ENCODE peak calls at places on chromosome 21, in seven cellular contexts. One of them, this sample, is unnamed.
A peak's percentile ranks its signal among the peaks of the same experiment; 100 is the strongest.

GRCh38 chr21:46554431-46555224 is 50.3 kb downstream of the S100B start:
- DNase-seq in kidney epithelial cell: no peak
- DNase-seq in activated CD4-positive, alpha-beta T cell treated with anti-CD3 and anti-CD28 coated beads for 24 hours: no peak
- DNase-seq in NT2/D1: no peak
- DNase-seq in endothelial cell: no peak
- DNase-seq in cardiac fibroblast: no peak
- DNase-seq in H54: no peak
- DNase-seq in this sample: no peak

GRCh38 chr21:33162436-33162921 is 67.3 kb upstream of the IFNAR2 start:
- DNase-seq in kidney epithelial cell: no peak
- DNase-seq in activated CD4-positive, alpha-beta T cell treated with anti-CD3 and anti-CD28 coated beads for 24 hours: no peak
- DNase-seq in NT2/D1: peak; percentile 50
- DNase-seq in endothelial cell: no peak
- DNase-seq in cardiac fibroblast: no peak
- DNase-seq in H54: no peak
- DNase-seq in this sample: no peak

GRCh38 chr21:34989337-34990151 is 59.6 kb downstream of the RUNX1 start:
- DNase-seq in kidney epithelial cell: no peak
- DNase-seq in activated CD4-positive, alpha-beta T cell treated with anti-CD3 and anti-CD28 coated beads for 24 hours: peak; percentile 53
- DNase-seq in NT2/D1: no peak
- DNase-seq in endothelial cell: no peak
- DNase-seq in cardiac fibroblast: peak; percentile 20
- DNase-seq in H54: no peak
- DNase-seq in this sample: no peak

GRCh38 chr21:24759348-24760118 is 847.7 kb downstream of the MRPL39 start:
- DNase-seq in kidney epithelial cell: no peak
- DNase-seq in activated CD4-positive, alpha-beta T cell treated with anti-CD3 and anti-CD28 coated beads for 24 hours: no peak
- DNase-seq in NT2/D1: no peak
- DNase-seq in endothelial cell: no peak
- DNase-seq in cardiac fibroblast: no peak
- DNase-seq in H54: no peak
- DNase-seq in this sample: no peak

GRCh38 chr21:41360072-41360821 is 1.6 kb upstream of the MX2 start:
- DNase-seq in kidney epithelial cell: no peak
- DNase-seq in activated CD4-positive, alpha-beta T cell treated with anti-CD3 and anti-CD28 coated beads for 24 hours: no peak
- DNase-seq in NT2/D1: no peak
- DNase-seq in endothelial cell: no peak
- DNase-seq in cardiac fibroblast: peak; percentile 42
- DNase-seq in H54: no peak
- DNase-seq in this sample: peak; percentile 37

GRCh38 chr21:44304846-44305245 is 5.0 kb downstream of the PFKL start:
- DNase-seq in kidney epithelial cell: no peak
- DNase-seq in activated CD4-positive, alpha-beta T cell treated with anti-CD3 and anti-CD28 coated beads for 24 hours: peak; percentile 39
- DNase-seq in NT2/D1: peak; percentile 39
- DNase-seq in endothelial cell: peak; percentile 60
- DNase-seq in cardiac fibroblast: peak; percentile 48
- DNase-seq in H54: peak; percentile 78
- DNase-seq in this sample: peak; percentile 52

GRCh38 chr21:37164742-37165141 is 91.7 kb downstream of the TTC3 start:
- DNase-seq in kidney epithelial cell: no peak
- DNase-seq in activated CD4-positive, alpha-beta T cell treated with anti-CD3 and anti-CD28 coated beads for 24 hours: no peak
- DNase-seq in NT2/D1: no peak
- DNase-seq in endothelial cell: no peak
- DNase-seq in cardiac fibroblast: no peak
- DNase-seq in H54: no peak
- DNase-seq in this sample: peak; percentile 58

GRCh38 chr21:34670220-34670961 is 1.6 kb downstream of the CLIC6 start:
- DNase-seq in kidney epithelial cell: no peak
- DNase-seq in activated CD4-positive, alpha-beta T cell treated with anti-CD3 and anti-CD28 coated beads for 24 hours: no peak
- DNase-seq in NT2/D1: no peak
- DNase-seq in endothelial cell: peak; percentile 29
- DNase-seq in cardiac fibroblast: no peak
- DNase-seq in H54: no peak
- DNase-seq in this sample: no peak

GRCh38 chr21:45176141-45176540 is 101.8 kb downstream of the ADARB1 start:
- DNase-seq in kidney epithelial cell: no peak
- DNase-seq in activated CD4-positive, alpha-beta T cell treated with anti-CD3 and anti-CD28 coated beads for 24 hours: no peak
- DNase-seq in NT2/D1: no peak
- DNase-seq in endothelial cell: no peak
- DNase-seq in cardiac fibroblast: no peak
- DNase-seq in H54: no peak
- DNase-seq in this sample: no peak

GRCh38 chr21:27425574-27425973 is 458.7 kb upstream of the ADAMTS5 start:
- DNase-seq in kidney epithelial cell: peak; percentile 18
- DNase-seq in activated CD4-positive, alpha-beta T cell treated with anti-CD3 and anti-CD28 coated beads for 24 hours: no peak
- DNase-seq in NT2/D1: no peak
- DNase-seq in endothelial cell: no peak
- DNase-seq in cardiac fibroblast: peak; percentile 75
- DNase-seq in H54: no peak
- DNase-seq in this sample: peak; percentile 58

GRCh38 chr21:45021428-45022347 is 52.7 kb upstream of the ADARB1 start:
- DNase-seq in kidney epithelial cell: no peak
- DNase-seq in activated CD4-positive, alpha-beta T cell treated with anti-CD3 and anti-CD28 coated beads for 24 hours: no peak
- DNase-seq in NT2/D1: no peak
- DNase-seq in endothelial cell: no peak
- DNase-seq in cardiac fibroblast: no peak
- DNase-seq in H54: no peak
- DNase-seq in this sample: no peak

GRCh38 chr21:29185633-29186032 is 55.2 kb downstream of the MAP3K7CL start:
- DNase-seq in kidney epithelial cell: no peak
- DNase-seq in activated CD4-positive, alpha-beta T cell treated with anti-CD3 and anti-CD28 coated beads for 24 hours: no peak
- DNase-seq in NT2/D1: no peak
- DNase-seq in endothelial cell: no peak
- DNase-seq in cardiac fibroblast: no peak
- DNase-seq in H54: no peak
- DNase-seq in this sample: no peak

GRCh38 chr21:29271927-29272333 is 26.8 kb upstream of the BACH1 start:
- DNase-seq in kidney epithelial cell: no peak
- DNase-seq in activated CD4-positive, alpha-beta T cell treated with anti-CD3 and anti-CD28 coated beads for 24 hours: no peak
- DNase-seq in NT2/D1: no peak
- DNase-seq in endothelial cell: no peak
- DNase-seq in cardiac fibroblast: no peak
- DNase-seq in H54: no peak
- DNase-seq in this sample: peak; percentile 70

GRCh38 chr21:30714436-30714835 is 4.1 kb downstream of the KRTAP21-3 start:
- DNase-seq in kidney epithelial cell: no peak
- DNase-seq in activated CD4-positive, alpha-beta T cell treated with anti-CD3 and anti-CD28 coated beads for 24 hours: no peak
- DNase-seq in NT2/D1: no peak
- DNase-seq in endothelial cell: no peak
- DNase-seq in cardiac fibroblast: no peak
- DNase-seq in H54: no peak
- DNase-seq in this sample: no peak

GRCh38 chr21:35150562-35151226 is 101.6 kb upstream of the RUNX1 start:
- DNase-seq in kidney epithelial cell: no peak
- DNase-seq in activated CD4-positive, alpha-beta T cell treated with anti-CD3 and anti-CD28 coated beads for 24 hours: no peak
- DNase-seq in NT2/D1: no peak
- DNase-seq in endothelial cell: no peak
- DNase-seq in cardiac fibroblast: peak; percentile 71
- DNase-seq in H54: no peak
- DNase-seq in this sample: peak; percentile 24

GRCh38 chr21:15063821-15064575 is 802 bp downstream of the NRIP1 start:
- DNase-seq in kidney epithelial cell: no peak
- DNase-seq in activated CD4-positive, alpha-beta T cell treated with anti-CD3 and anti-CD28 coated beads for 24 hours: no peak
- DNase-seq in NT2/D1: no peak
- DNase-seq in endothelial cell: peak; percentile 59
- DNase-seq in cardiac fibroblast: peak; percentile 46
- DNase-seq in H54: peak; percentile 46
- DNase-seq in this sample: peak; percentile 44

GRCh38 chr21:45138199-45139002 is 64.0 kb downstream of the ADARB1 start:
- DNase-seq in kidney epithelial cell: no peak
- DNase-seq in activated CD4-positive, alpha-beta T cell treated with anti-CD3 and anti-CD28 coated beads for 24 hours: peak; percentile 66
- DNase-seq in NT2/D1: peak; percentile 90
- DNase-seq in endothelial cell: peak; percentile 83
- DNase-seq in cardiac fibroblast: peak; percentile 78
- DNase-seq in H54: peak; percentile 48
- DNase-seq in this sample: peak; percentile 71

GRCh38 chr21:42520628-42521253 is 7.1 kb downstream of the SLC37A1 start:
- DNase-seq in kidney epithelial cell: no peak
- DNase-seq in activated CD4-positive, alpha-beta T cell treated with anti-CD3 and anti-CD28 coated beads for 24 hours: no peak
- DNase-seq in NT2/D1: no peak
- DNase-seq in endothelial cell: peak; percentile 49
- DNase-seq in cardiac fibroblast: no peak
- DNase-seq in H54: no peak
- DNase-seq in this sample: no peak

GRCh38 chr21:39472211-39472610 is 20.4 kb downstream of the SH3BGR start:
- DNase-seq in kidney epithelial cell: no peak
- DNase-seq in activated CD4-positive, alpha-beta T cell treated with anti-CD3 and anti-CD28 coated beads for 24 hours: no peak
- DNase-seq in NT2/D1: no peak
- DNase-seq in endothelial cell: no peak
- DNase-seq in cardiac fibroblast: no peak
- DNase-seq in H54: no peak
- DNase-seq in this sample: no peak

GRCh38 chr21:34884346-34884929 is 164.7 kb downstream of the RUNX1 start:
- DNase-seq in kidney epithelial cell: no peak
- DNase-seq in activated CD4-positive, alpha-beta T cell treated with anti-CD3 and anti-CD28 coated beads for 24 hours: no peak
- DNase-seq in NT2/D1: no peak
- DNase-seq in endothelial cell: no peak
- DNase-seq in cardiac fibroblast: no peak
- DNase-seq in H54: no peak
- DNase-seq in this sample: peak; percentile 53

GRCh38 chr21:38984568-38984967 is 178.8 kb downstream of the ETS2 start:
- DNase-seq in kidney epithelial cell: no peak
- DNase-seq in activated CD4-positive, alpha-beta T cell treated with anti-CD3 and anti-CD28 coated beads for 24 hours: no peak
- DNase-seq in NT2/D1: no peak
- DNase-seq in endothelial cell: no peak
- DNase-seq in cardiac fibroblast: no peak
- DNase-seq in H54: no peak
- DNase-seq in this sample: peak; percentile 53

GRCh38 chr21:45306453-45306831 is 18.7 kb upstream of the POFUT2 start:
- DNase-seq in kidney epithelial cell: no peak
- DNase-seq in activated CD4-positive, alpha-beta T cell treated with anti-CD3 and anti-CD28 coated beads for 24 hours: no peak
- DNase-seq in NT2/D1: no peak
- DNase-seq in endothelial cell: no peak
- DNase-seq in cardiac fibroblast: no peak
- DNase-seq in H54: no peak
- DNase-seq in this sample: no peak

GRCh38 chr21:46005081-46005480 is 23.5 kb downstream of the COL6A1 start:
- DNase-seq in kidney epithelial cell: no peak
- DNase-seq in activated CD4-positive, alpha-beta T cell treated with anti-CD3 and anti-CD28 coated beads for 24 hours: no peak
- DNase-seq in NT2/D1: no peak
- DNase-seq in endothelial cell: no peak
- DNase-seq in cardiac fibroblast: no peak
- DNase-seq in H54: no peak
- DNase-seq in this sample: no peak

GRCh38 chr21:26124421-26124833 is 46.1 kb downstream of the APP start:
- DNase-seq in kidney epithelial cell: no peak
- DNase-seq in activated CD4-positive, alpha-beta T cell treated with anti-CD3 and anti-CD28 coated beads for 24 hours: no peak
- DNase-seq in NT2/D1: no peak
- DNase-seq in endothelial cell: no peak
- DNase-seq in cardiac fibroblast: peak; percentile 45
- DNase-seq in H54: no peak
- DNase-seq in this sample: peak; percentile 84

GRCh38 chr21:44286086-44286715 is 525 bp downstream of the AIRE start:
- DNase-seq in kidney epithelial cell: no peak
- DNase-seq in activated CD4-positive, alpha-beta T cell treated with anti-CD3 and anti-CD28 coated beads for 24 hours: no peak
- DNase-seq in NT2/D1: no peak
- DNase-seq in endothelial cell: no peak
- DNase-seq in cardiac fibroblast: no peak
- DNase-seq in H54: no peak
- DNase-seq in this sample: no peak

GRCh38 chr21:27580276-27580675 is 613.4 kb upstream of the ADAMTS5 start:
- DNase-seq in kidney epithelial cell: no peak
- DNase-seq in activated CD4-positive, alpha-beta T cell treated with anti-CD3 and anti-CD28 coated beads for 24 hours: no peak
- DNase-seq in NT2/D1: no peak
- DNase-seq in endothelial cell: no peak
- DNase-seq in cardiac fibroblast: peak; percentile 68
- DNase-seq in H54: no peak
- DNase-seq in this sample: no peak

This sample was measured in fibroblast of villous mesenchyme.